ENCODE peak calls at places on chromosome 6, in nine cellular contexts. One of them, this sample, is unnamed.

GRCh38 chr6:113412589-113413367 is 444.4 kb upstream of the MARCKS start:
- DNase-seq in iPS DF 6.9: no peak
- DNase-seq in left ventricle myocardium inferior: no peak
- DNase-seq in tibial nerve: no peak
- DNase-seq in H1: no peak
- DNase-seq in AG04450: no peak
- DNase-seq in right atrium auricular region: no peak
- DNase-seq in epithelial cell of esophagus: peak; percentile 36
- DNase-seq in brain microvascular endothelial cell: no peak
- DNase-seq in this sample: no peak

GRCh38 chr6:170276369-170277057 is 14.4 kb downstream of the DLL1 start:
- DNase-seq in right atrium auricular region: peak; percentile 82
- DNase-seq in AG04450: no peak
- DNase-seq in tibial nerve: peak; percentile 61
- DNase-seq in iPS DF 6.9: no peak
- DNase-seq in epithelial cell of esophagus: no peak
- DNase-seq in brain microvascular endothelial cell: no peak
- DNase-seq in left ventricle myocardium inferior: peak; percentile 79
- DNase-seq in H1: no peak
- DNase-seq in this sample: no peak

GRCh38 chr6:119742188-119742803 is 392.7 kb upstream of the MAN1A1 start:
- DNase-seq in tibial nerve: peak; percentile 81
- DNase-seq in right atrium auricular region: peak; percentile 64
- DNase-seq in iPS DF 6.9: peak; percentile 43
- DNase-seq in brain microvascular endothelial cell: peak; percentile 35
- DNase-seq in H1: no peak
- DNase-seq in AG04450: no peak
- DNase-seq in left ventricle myocardium inferior: peak; percentile 52
- DNase-seq in epithelial cell of esophagus: peak; percentile 61
- DNase-seq in this sample: peak; percentile 44

GRCh38 chr6:24864345-24864744 is 65.6 kb upstream of the ARMH2 start:
- DNase-seq in iPS DF 6.9: no peak
- DNase-seq in epithelial cell of esophagus: no peak
- DNase-seq in H1: no peak
- DNase-seq in left ventricle myocardium inferior: no peak
- DNase-seq in brain microvascular endothelial cell: peak; percentile 14
- DNase-seq in tibial nerve: no peak
- DNase-seq in right atrium auricular region: no peak
- DNase-seq in AG04450: peak; percentile 26
- DNase-seq in this sample: no peak

GRCh38 chr6:25334793-25335192 is 55.6 kb downstream of the CARMIL1 start:
- DNase-seq in tibial nerve: no peak
- DNase-seq in left ventricle myocardium inferior: no peak
- DNase-seq in epithelial cell of esophagus: no peak
- DNase-seq in brain microvascular endothelial cell: no peak
- DNase-seq in H1: no peak
- DNase-seq in AG04450: no peak
- DNase-seq in right atrium auricular region: no peak
- DNase-seq in iPS DF 6.9: no peak
- DNase-seq in this sample: no peak

GRCh38 chr6:150806790-150807189 is 58.7 kb upstream of the MTHFD1L start:
- DNase-seq in tibial nerve: no peak
- DNase-seq in AG04450: no peak
- DNase-seq in brain microvascular endothelial cell: no peak
- DNase-seq in H1: no peak
- DNase-seq in iPS DF 6.9: no peak
- DNase-seq in left ventricle myocardium inferior: no peak
- DNase-seq in epithelial cell of esophagus: peak; percentile 84
- DNase-seq in right atrium auricular region: no peak
- DNase-seq in this sample: no peak

GRCh38 chr6:157198425-157199279 is 124.7 kb downstream of the TMEM242 start:
- DNase-seq in iPS DF 6.9: no peak
- DNase-seq in right atrium auricular region: peak; percentile 76
- DNase-seq in left ventricle myocardium inferior: peak; percentile 53
- DNase-seq in tibial nerve: peak; percentile 12
- DNase-seq in brain microvascular endothelial cell: no peak
- DNase-seq in AG04450: no peak
- DNase-seq in epithelial cell of esophagus: peak; percentile 100
- DNase-seq in H1: no peak
- DNase-seq in this sample: peak; percentile 85

GRCh38 chr6:149166324-149166723 is 151.2 kb upstream of the TAB2 start:
- DNase-seq in tibial nerve: no peak
- DNase-seq in left ventricle myocardium inferior: no peak
- DNase-seq in H1: no peak
- DNase-seq in iPS DF 6.9: no peak
- DNase-seq in brain microvascular endothelial cell: no peak
- DNase-seq in AG04450: no peak
- DNase-seq in right atrium auricular region: no peak
- DNase-seq in epithelial cell of esophagus: no peak
- DNase-seq in this sample: no peak

GRCh38 chr6:85864453-85865401 is 222.0 kb upstream of the SYNCRIP start:
- DNase-seq in brain microvascular endothelial cell: no peak
- DNase-seq in left ventricle myocardium inferior: no peak
- DNase-seq in right atrium auricular region: no peak
- DNase-seq in H1: no peak
- DNase-seq in AG04450: no peak
- DNase-seq in iPS DF 6.9: no peak
- DNase-seq in tibial nerve: no peak
- DNase-seq in epithelial cell of esophagus: peak; percentile 64
- DNase-seq in this sample: peak; percentile 19

GRCh38 chr6:31154436-31154835 is 3.2 kb downstream of the CCHCR1 start:
- DNase-seq in brain microvascular endothelial cell: no peak
- DNase-seq in AG04450: no peak
- DNase-seq in epithelial cell of esophagus: no peak
- DNase-seq in iPS DF 6.9: no peak
- DNase-seq in H1: no peak
- DNase-seq in left ventricle myocardium inferior: no peak
- DNase-seq in right atrium auricular region: no peak
- DNase-seq in tibial nerve: no peak
- DNase-seq in this sample: no peak

GRCh38 chr6:148593130-148593812 is 153.6 kb upstream of the UST start:
- DNase-seq in H1: no peak
- DNase-seq in brain microvascular endothelial cell: peak; percentile 75
- DNase-seq in AG04450: peak; percentile 1
- DNase-seq in tibial nerve: no peak
- DNase-seq in epithelial cell of esophagus: no peak
- DNase-seq in left ventricle myocardium inferior: no peak
- DNase-seq in right atrium auricular region: no peak
- DNase-seq in iPS DF 6.9: no peak
- DNase-seq in this sample: no peak

GRCh38 chr6:94636780-94637385 is 940.5 kb upstream of the MANEA start:
- DNase-seq in brain microvascular endothelial cell: no peak
- DNase-seq in H1: no peak
- DNase-seq in left ventricle myocardium inferior: no peak
- DNase-seq in right atrium auricular region: no peak
- DNase-seq in AG04450: no peak
- DNase-seq in tibial nerve: no peak
- DNase-seq in iPS DF 6.9: no peak
- DNase-seq in epithelial cell of esophagus: peak; percentile 69
- DNase-seq in this sample: no peak

GRCh38 chr6:1035419-1035818 is 276.5 kb upstream of the FOXQ1 start:
- DNase-seq in H1: no peak
- DNase-seq in left ventricle myocardium inferior: no peak
- DNase-seq in tibial nerve: no peak
- DNase-seq in right atrium auricular region: peak; percentile 2
- DNase-seq in brain microvascular endothelial cell: no peak
- DNase-seq in AG04450: no peak
- DNase-seq in iPS DF 6.9: no peak
- DNase-seq in epithelial cell of esophagus: no peak
- DNase-seq in this sample: no peak

GRCh38 chr6:169953686-169954085 is 202.3 kb downstream of the ERMARD start:
- DNase-seq in AG04450: no peak
- DNase-seq in right atrium auricular region: peak; percentile 52
- DNase-seq in epithelial cell of esophagus: no peak
- DNase-seq in H1: no peak
- DNase-seq in tibial nerve: no peak
- DNase-seq in left ventricle myocardium inferior: no peak
- DNase-seq in brain microvascular endothelial cell: no peak
- DNase-seq in iPS DF 6.9: no peak
- DNase-seq in this sample: no peak

GRCh38 chr6:20741490-20741889 is 207.2 kb downstream of the CDKAL1 start:
- DNase-seq in tibial nerve: no peak
- DNase-seq in epithelial cell of esophagus: no peak
- DNase-seq in right atrium auricular region: no peak
- DNase-seq in iPS DF 6.9: no peak
- DNase-seq in AG04450: no peak
- DNase-seq in H1: no peak
- DNase-seq in left ventricle myocardium inferior: no peak
- DNase-seq in brain microvascular endothelial cell: no peak
- DNase-seq in this sample: no peak

GRCh38 chr6:26183581-26184408 is 96.6 kb downstream of the HFE start:
- DNase-seq in epithelial cell of esophagus: peak; percentile 90
- DNase-seq in H1: no peak
- DNase-seq in AG04450: peak; percentile 72
- DNase-seq in right atrium auricular region: peak; percentile 82
- DNase-seq in left ventricle myocardium inferior: peak; percentile 53
- DNase-seq in brain microvascular endothelial cell: peak; percentile 49
- DNase-seq in tibial nerve: no peak
- DNase-seq in iPS DF 6.9: no peak
- DNase-seq in this sample: peak; percentile 52

GRCh38 chr6:78605909-78606446 is 261.4 kb upstream of the IRAK1BP1 start:
- DNase-seq in AG04450: peak; percentile 34
- DNase-seq in H1: no peak
- DNase-seq in brain microvascular endothelial cell: peak; percentile 89
- DNase-seq in epithelial cell of esophagus: peak; percentile 72
- DNase-seq in tibial nerve: no peak
- DNase-seq in iPS DF 6.9: no peak
- DNase-seq in right atrium auricular region: no peak
- DNase-seq in left ventricle myocardium inferior: no peak
- DNase-seq in this sample: no peak
- H3K4me3 ChIP-seq in AG04450: no peak overlapping the region
- H3K4me3 ChIP-seq in H1: no peak overlapping the region
- H3K4me3 ChIP-seq in brain microvascular endothelial cell: peak overlapping the region; percentile 9
- H3K4me3 ChIP-seq in epithelial cell of esophagus: no peak overlapping the region
- H3K4me3 ChIP-seq in tibial nerve: no peak overlapping the region
- H3K4me3 ChIP-seq in iPS DF 6.9: no peak overlapping the region
- H3K4me3 ChIP-seq in right atrium auricular region: no peak overlapping the region
- H3K4me3 ChIP-seq in left ventricle myocardium inferior: no peak overlapping the region
- H3K4me3 ChIP-seq in this sample: no peak overlapping the region

GRCh38 chr6:108661430-108661829 is 100.7 kb downstream of the FOXO3 start:
- DNase-seq in AG04450: no peak
- DNase-seq in left ventricle myocardium inferior: no peak
- DNase-seq in tibial nerve: no peak
- DNase-seq in iPS DF 6.9: no peak
- DNase-seq in brain microvascular endothelial cell: peak; percentile 47
- DNase-seq in right atrium auricular region: no peak
- DNase-seq in epithelial cell of esophagus: peak; percentile 62
- DNase-seq in H1: no peak
- DNase-seq in this sample: no peak
- H3K4me3 ChIP-seq in AG04450: no peak overlapping the region
- H3K4me3 ChIP-seq in left ventricle myocardium inferior: no peak overlapping the region
- H3K4me3 ChIP-seq in tibial nerve: no peak overlapping the region
- H3K4me3 ChIP-seq in iPS DF 6.9: no peak overlapping the region
- H3K4me3 ChIP-seq in brain microvascular endothelial cell: no peak overlapping the region
- H3K4me3 ChIP-seq in right atrium auricular region: no peak overlapping the region
- H3K4me3 ChIP-seq in epithelial cell of esophagus: no peak overlapping the region
- H3K4me3 ChIP-seq in H1: no peak overlapping the region
- H3K4me3 ChIP-seq in this sample: no peak overlapping the region

GRCh38 chr6:143615785-143616184 is 62.0 kb upstream of the PHACTR2 start:
- DNase-seq in iPS DF 6.9: no peak
- DNase-seq in brain microvascular endothelial cell: no peak
- DNase-seq in right atrium auricular region: no peak
- DNase-seq in H1: no peak
- DNase-seq in epithelial cell of esophagus: no peak
- DNase-seq in left ventricle myocardium inferior: no peak
- DNase-seq in tibial nerve: no peak
- DNase-seq in AG04450: no peak
- DNase-seq in this sample: no peak

GRCh38 chr6:143614270-143614669 is 63.5 kb upstream of the PHACTR2 start:
- DNase-seq in H1: no peak
- DNase-seq in AG04450: no peak
- DNase-seq in epithelial cell of esophagus: no peak
- DNase-seq in right atrium auricular region: no peak
- DNase-seq in brain microvascular endothelial cell: no peak
- DNase-seq in iPS DF 6.9: no peak
- DNase-seq in left ventricle myocardium inferior: no peak
- DNase-seq in tibial nerve: no peak
- DNase-seq in this sample: no peak

GRCh38 chr6:143611580-143611979 is 66.2 kb upstream of the PHACTR2 start:
- DNase-seq in epithelial cell of esophagus: no peak
- DNase-seq in AG04450: no peak
- DNase-seq in H1: no peak
- DNase-seq in brain microvascular endothelial cell: no peak
- DNase-seq in left ventricle myocardium inferior: no peak
- DNase-seq in iPS DF 6.9: no peak
- DNase-seq in right atrium auricular region: no peak
- DNase-seq in tibial nerve: no peak
- DNase-seq in this sample: no peak

GRCh38 chr6:143612186-143612585 is 65.6 kb upstream of the PHACTR2 start:
- DNase-seq in left ventricle myocardium inferior: no peak
- DNase-seq in brain microvascular endothelial cell: no peak
- DNase-seq in H1: no peak
- DNase-seq in iPS DF 6.9: no peak
- DNase-seq in epithelial cell of esophagus: peak; percentile 57
- DNase-seq in AG04450: no peak
- DNase-seq in tibial nerve: no peak
- DNase-seq in right atrium auricular region: no peak
- DNase-seq in this sample: no peak

DNA sequence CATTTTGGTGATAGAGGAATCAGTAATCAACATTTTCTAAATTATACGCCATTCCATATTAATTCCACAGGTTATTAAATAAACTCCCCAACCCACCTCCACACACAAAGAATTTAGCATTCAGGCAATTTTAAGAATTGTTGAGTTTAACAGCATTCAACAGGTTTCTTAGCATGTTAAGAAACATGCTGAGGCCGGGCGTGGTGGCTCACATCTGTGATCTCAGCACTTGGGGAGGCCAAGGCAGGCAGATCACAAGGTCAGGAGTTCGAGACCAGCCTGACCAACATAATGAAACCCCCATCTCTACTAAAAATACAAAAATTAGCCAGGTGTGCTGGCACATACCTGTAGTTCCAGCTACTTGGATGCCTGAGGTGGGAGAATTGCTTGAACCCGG is 64.0 kb upstream of the PHACTR2 start:
- DNase-seq in iPS DF 6.9: no peak
- DNase-seq in right atrium auricular region: no peak
- DNase-seq in tibial nerve: no peak
- DNase-seq in H1: no peak
- DNase-seq in left ventricle myocardium inferior: no peak
- DNase-seq in epithelial cell of esophagus: no peak
- DNase-seq in AG04450: no peak
- DNase-seq in brain microvascular endothelial cell: no peak
- DNase-seq in this sample: no peak
- H3K4me3 ChIP-seq in iPS DF 6.9: no peak overlapping the region
- H3K4me3 ChIP-seq in right atrium auricular region: no peak overlapping the region
- H3K4me3 ChIP-seq in tibial nerve: no peak overlapping the region
- H3K4me3 ChIP-seq in H1: no peak overlapping the region
- H3K4me3 ChIP-seq in left ventricle myocardium inferior: peak overlapping the region; percentile 31
- H3K4me3 ChIP-seq in epithelial cell of esophagus: no peak overlapping the region
- H3K4me3 ChIP-seq in AG04450: no peak overlapping the region
- H3K4me3 ChIP-seq in brain microvascular endothelial cell: no peak overlapping the region
- H3K4me3 ChIP-seq in this sample: peak overlapping the region; percentile 25

GRCh38 chr6:13484827-13485226 is 2.6 kb downstream of the GFOD1 start:
- DNase-seq in AG04450: no peak
- DNase-seq in epithelial cell of esophagus: no peak
- DNase-seq in brain microvascular endothelial cell: no peak
- DNase-seq in left ventricle myocardium inferior: no peak
- DNase-seq in tibial nerve: no peak
- DNase-seq in iPS DF 6.9: no peak
- DNase-seq in right atrium auricular region: no peak
- DNase-seq in H1: no peak
- DNase-seq in this sample: no peak
- H3K4me3 ChIP-seq in AG04450: no peak overlapping the region
- H3K4me3 ChIP-seq in epithelial cell of esophagus: no peak overlapping the region
- H3K4me3 ChIP-seq in brain microvascular endothelial cell: no peak overlapping the region
- H3K4me3 ChIP-seq in left ventricle myocardium inferior: peak overlapping the region; percentile 93
- H3K4me3 ChIP-seq in tibial nerve: no peak overlapping the region
- H3K4me3 ChIP-seq in iPS DF 6.9: no peak overlapping the region
- H3K4me3 ChIP-seq in right atrium auricular region: peak overlapping the region; percentile 67
- H3K4me3 ChIP-seq in H1: peak overlapping the region; percentile 72
- H3K4me3 ChIP-seq in this sample: peak overlapping the region; percentile 100